ENCODE peak calls at places on chromosome 9, in five cellular contexts. One of them, this sample, is unnamed.

GRCh38 chr9:121866927-121867326 is 215.5 kb downstream of the DAB2IP start:
- DNase-seq in mucosa of descending colon: no peak
- DNase-seq in CD4-positive, alpha-beta T cell: no peak
- DNase-seq in heart right ventricle: no peak
- DNase-seq in endothelial cell: no peak
- DNase-seq in this sample: no peak

GRCh38 chr9:133558191-133559126 is 24.0 kb downstream of the ADAMTSL2 start:
- DNase-seq in mucosa of descending colon: no peak
- DNase-seq in CD4-positive, alpha-beta T cell: no peak
- DNase-seq in heart right ventricle: peak
- DNase-seq in endothelial cell: peak
- DNase-seq in this sample: peak

GRCh38 chr9:123073991-123074422 is 40.5 kb downstream of the GPR21 start:
- DNase-seq in mucosa of descending colon: no peak
- DNase-seq in CD4-positive, alpha-beta T cell: no peak
- DNase-seq in heart right ventricle: no peak
- DNase-seq in endothelial cell: no peak
- DNase-seq in this sample: no peak

GRCh38 chr9:4137755-4138154 is 162.1 kb downstream of the GLIS3 start:
- DNase-seq in mucosa of descending colon: no peak
- DNase-seq in CD4-positive, alpha-beta T cell: no peak
- DNase-seq in heart right ventricle: no peak
- DNase-seq in endothelial cell: no peak
- DNase-seq in this sample: peak

GRCh38 chr9:109242751-109243150 is 75.7 kb upstream of the FRRS1L start:
- DNase-seq in mucosa of descending colon: no peak
- DNase-seq in CD4-positive, alpha-beta T cell: no peak
- DNase-seq in heart right ventricle: no peak
- DNase-seq in endothelial cell: no peak
- DNase-seq in this sample: no peak

GRCh38 chr9:93300175-93300572 is 116.2 kb downstream of the WNK2 start:
- DNase-seq in mucosa of descending colon: peak
- DNase-seq in CD4-positive, alpha-beta T cell: no peak
- DNase-seq in heart right ventricle: no peak
- DNase-seq in endothelial cell: no peak
- DNase-seq in this sample: no peak

GRCh38 chr9:115008536-115008935 is 78.1 kb upstream of the TNFSF8 start:
- DNase-seq in mucosa of descending colon: no peak
- DNase-seq in CD4-positive, alpha-beta T cell: no peak
- DNase-seq in heart right ventricle: no peak
- DNase-seq in endothelial cell: no peak
- DNase-seq in this sample: peak

GRCh38 chr9:129834489-129835127 is 467 bp downstream of the C9orf78 start:
- DNase-seq in mucosa of descending colon: peak
- DNase-seq in CD4-positive, alpha-beta T cell: peak
- DNase-seq in heart right ventricle: no peak
- DNase-seq in endothelial cell: no peak
- DNase-seq in this sample: no peak

GRCh38 chr9:130732131-130732530 is 38.6 kb downstream of the EXOSC2 start:
- DNase-seq in mucosa of descending colon: no peak
- DNase-seq in CD4-positive, alpha-beta T cell: no peak
- DNase-seq in heart right ventricle: no peak
- DNase-seq in endothelial cell: no peak
- DNase-seq in this sample: no peak

GRCh38 chr9:124457887-124458431 is 7.7 kb downstream of the ADGRD2 start:
- DNase-seq in mucosa of descending colon: no peak
- DNase-seq in CD4-positive, alpha-beta T cell: no peak
- DNase-seq in heart right ventricle: no peak
- DNase-seq in endothelial cell: no peak
- DNase-seq in this sample: no peak
- TF ChIP-seq CTCF in mucosa of descending colon: no peak
- TF ChIP-seq CTCF in CD4-positive, alpha-beta T cell: no peak
- TF ChIP-seq CTCF in heart right ventricle: no peak
- TF ChIP-seq CTCF in endothelial cell: no peak
- TF ChIP-seq CTCF in this sample: no peak

GRCh38 chr9:136267261-136268111 is 21.9 kb upstream of the QSOX2 start:
- DNase-seq in mucosa of descending colon: peak
- DNase-seq in CD4-positive, alpha-beta T cell: peak
- DNase-seq in heart right ventricle: peak
- DNase-seq in endothelial cell: peak
- DNase-seq in this sample: peak
- TF ChIP-seq CTCF in mucosa of descending colon: no peak
- TF ChIP-seq CTCF in CD4-positive, alpha-beta T cell: peak
- TF ChIP-seq CTCF in heart right ventricle: no peak
- TF ChIP-seq CTCF in endothelial cell: no peak
- TF ChIP-seq CTCF in this sample: no peak

DNA sequence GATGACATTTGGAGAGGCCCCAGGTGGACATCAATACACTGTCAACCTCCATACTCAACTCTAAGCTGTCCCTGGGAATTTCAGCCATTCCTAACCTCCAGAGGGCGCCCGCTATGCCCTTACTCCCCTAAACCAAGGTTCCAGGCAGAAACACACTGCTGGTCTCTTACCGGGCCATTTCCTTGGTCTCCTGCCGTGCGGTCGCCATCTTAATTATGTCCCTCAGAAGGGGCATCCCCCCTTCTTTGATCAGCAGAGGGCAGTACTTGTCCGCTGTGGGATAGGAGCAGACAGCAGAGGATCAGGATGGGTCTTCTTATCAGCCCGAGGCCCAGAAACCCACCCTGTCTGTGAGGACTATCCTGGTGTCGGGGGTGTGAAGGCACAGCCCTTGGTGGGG is 9.3 kb upstream of the ZDHHC12 start:
- DNase-seq in mucosa of descending colon: peak
- DNase-seq in CD4-positive, alpha-beta T cell: no peak
- DNase-seq in heart right ventricle: no peak
- DNase-seq in endothelial cell: peak
- DNase-seq in this sample: peak
- TF ChIP-seq CTCF in mucosa of descending colon: peak
- TF ChIP-seq CTCF in CD4-positive, alpha-beta T cell: peak
- TF ChIP-seq CTCF in heart right ventricle: peak
- TF ChIP-seq CTCF in endothelial cell: peak
- TF ChIP-seq CTCF in this sample: peak

GRCh38 chr9:80059191-80059590 is 487.4 kb downstream of the TLE4 start:
- DNase-seq in mucosa of descending colon: no peak
- DNase-seq in CD4-positive, alpha-beta T cell: no peak
- DNase-seq in heart right ventricle: no peak
- DNase-seq in endothelial cell: no peak
- DNase-seq in this sample: no peak

GRCh38 chr9:80061096-80061495 is 489.3 kb downstream of the TLE4 start:
- DNase-seq in mucosa of descending colon: no peak
- DNase-seq in CD4-positive, alpha-beta T cell: no peak
- DNase-seq in heart right ventricle: no peak
- DNase-seq in endothelial cell: no peak
- DNase-seq in this sample: peak

GRCh38 chr9:80061940-80062339 is 490.2 kb downstream of the TLE4 start:
- DNase-seq in mucosa of descending colon: no peak
- DNase-seq in CD4-positive, alpha-beta T cell: no peak
- DNase-seq in heart right ventricle: no peak
- DNase-seq in endothelial cell: no peak
- DNase-seq in this sample: peak

GRCh38 chr9:80062581-80062980 is 490.8 kb downstream of the TLE4 start:
- DNase-seq in mucosa of descending colon: no peak
- DNase-seq in CD4-positive, alpha-beta T cell: no peak
- DNase-seq in heart right ventricle: no peak
- DNase-seq in endothelial cell: no peak
- DNase-seq in this sample: no peak

DNA sequence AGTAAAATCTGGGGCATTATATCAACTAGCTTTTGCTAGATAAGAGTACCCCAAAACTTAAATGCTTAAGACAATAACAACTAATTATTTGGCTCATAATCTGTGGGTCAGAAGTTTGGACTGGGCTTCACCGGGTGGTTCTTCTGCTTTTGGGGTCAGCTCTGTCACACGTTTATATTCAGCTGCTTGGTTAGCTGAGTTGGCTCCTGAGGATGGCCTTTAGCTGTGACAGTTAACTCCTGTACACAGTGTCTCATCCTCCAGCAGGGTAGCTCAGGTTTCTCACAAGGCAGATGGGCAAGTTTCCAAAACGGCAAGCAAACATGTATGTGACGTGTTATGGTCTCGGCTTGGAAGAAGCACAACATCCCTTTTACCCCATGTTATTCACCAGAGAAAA is 488.2 kb downstream of the TLE4 start:
- DNase-seq in mucosa of descending colon: no peak
- DNase-seq in CD4-positive, alpha-beta T cell: no peak
- DNase-seq in heart right ventricle: no peak
- DNase-seq in endothelial cell: no peak
- DNase-seq in this sample: no peak
- TF ChIP-seq CTCF in mucosa of descending colon: no peak
- TF ChIP-seq CTCF in CD4-positive, alpha-beta T cell: no peak
- TF ChIP-seq CTCF in heart right ventricle: no peak
- TF ChIP-seq CTCF in endothelial cell: no peak
- TF ChIP-seq CTCF in this sample: no peak

DNA sequence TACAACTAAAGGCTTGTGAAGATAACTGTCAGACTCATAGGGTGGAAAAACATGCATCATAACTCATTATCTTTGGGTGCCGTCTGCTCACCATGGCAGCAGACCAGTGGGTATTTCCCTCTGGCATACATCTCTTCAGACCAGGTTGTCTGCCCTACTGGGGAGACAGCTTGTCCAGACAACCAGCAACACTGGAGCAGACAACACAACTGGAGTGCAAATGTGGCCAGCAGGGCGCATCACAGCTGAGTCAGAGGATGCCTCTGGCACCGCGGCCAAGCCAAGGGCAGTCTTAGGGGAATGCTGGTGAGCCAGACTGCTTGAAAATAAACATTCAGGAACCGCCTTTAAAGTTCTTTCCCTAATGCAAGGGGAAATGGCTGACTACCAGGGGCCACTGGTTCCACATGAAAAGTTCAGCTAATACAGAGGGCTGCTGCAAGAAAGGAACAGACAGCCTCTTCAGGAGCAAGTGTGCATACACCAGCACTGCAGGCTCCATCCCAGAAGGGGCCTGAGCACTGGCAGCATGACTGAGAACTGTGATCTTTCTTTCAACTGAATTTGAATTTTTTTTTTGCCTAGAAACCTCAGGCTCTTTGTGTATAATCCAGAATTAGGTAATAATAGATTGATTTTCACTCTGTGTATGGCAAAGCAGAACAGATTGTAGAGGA is 77.3 kb downstream of the MAMDC2 start:
- DNase-seq in mucosa of descending colon: peak
- DNase-seq in CD4-positive, alpha-beta T cell: no peak
- DNase-seq in heart right ventricle: peak
- DNase-seq in endothelial cell: no peak
- DNase-seq in this sample: peak
- TF ChIP-seq CTCF in mucosa of descending colon: no peak
- TF ChIP-seq CTCF in CD4-positive, alpha-beta T cell: no peak
- TF ChIP-seq CTCF in heart right ventricle: no peak
- TF ChIP-seq CTCF in endothelial cell: no peak
- TF ChIP-seq CTCF in this sample: peak

GRCh38 chr9:81108821-81109220 is 580.5 kb downstream of the TLE1 start:
- DNase-seq in mucosa of descending colon: no peak
- DNase-seq in CD4-positive, alpha-beta T cell: no peak
- DNase-seq in heart right ventricle: no peak
- DNase-seq in endothelial cell: no peak
- DNase-seq in this sample: peak

GRCh38 chr9:81108391-81108790 is 581.0 kb downstream of the TLE1 start:
- DNase-seq in mucosa of descending colon: no peak
- DNase-seq in CD4-positive, alpha-beta T cell: no peak
- DNase-seq in heart right ventricle: no peak
- DNase-seq in endothelial cell: no peak
- DNase-seq in this sample: peak

DNA sequence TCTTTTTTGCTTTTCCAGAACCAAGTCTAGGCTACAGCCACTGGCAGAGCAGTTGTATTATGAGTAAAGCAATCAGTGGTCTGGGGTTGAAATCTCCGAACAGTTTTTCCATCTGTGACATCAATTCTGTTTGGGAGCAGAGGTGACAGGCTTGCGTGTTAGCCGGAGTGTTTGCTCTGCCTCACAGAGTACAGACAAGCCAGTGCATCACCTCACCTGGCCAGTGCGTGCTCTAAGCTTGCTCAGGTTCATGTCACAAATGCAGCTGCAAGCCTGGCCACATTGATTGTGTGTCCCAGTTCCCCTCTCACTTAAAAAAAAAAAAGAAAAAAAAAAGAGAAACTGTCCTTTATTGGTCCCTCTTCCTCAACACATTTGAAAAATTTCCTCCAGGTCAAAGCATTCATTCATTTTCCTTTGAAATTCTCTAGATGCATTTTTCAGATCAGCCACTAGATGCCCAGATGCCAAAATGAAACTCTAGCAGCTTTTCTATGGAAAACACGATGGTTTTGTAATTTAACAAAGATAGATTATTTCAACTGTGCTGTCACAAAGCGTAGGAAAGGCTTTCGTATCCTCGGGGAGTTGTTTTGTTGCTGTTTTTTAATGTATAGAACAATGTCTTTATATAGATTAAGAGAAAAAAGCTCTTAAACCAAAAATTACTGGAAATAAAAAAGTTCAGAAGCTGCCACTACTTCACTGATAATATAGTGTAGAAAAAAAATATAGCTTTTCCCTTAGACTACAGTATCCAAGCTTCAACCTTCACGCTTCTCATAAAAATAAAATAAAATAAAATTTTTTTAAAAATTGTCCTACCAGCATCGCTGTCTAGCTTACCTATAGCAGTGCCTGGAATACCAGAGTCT is 585.5 kb downstream of the TLE1 start:
- DNase-seq in mucosa of descending colon: no peak
- DNase-seq in CD4-positive, alpha-beta T cell: no peak
- DNase-seq in heart right ventricle: no peak
- DNase-seq in endothelial cell: no peak
- DNase-seq in this sample: peak
- TF ChIP-seq CTCF in mucosa of descending colon: no peak
- TF ChIP-seq CTCF in CD4-positive, alpha-beta T cell: no peak
- TF ChIP-seq CTCF in heart right ventricle: no peak
- TF ChIP-seq CTCF in endothelial cell: peak
- TF ChIP-seq CTCF in this sample: peak